ENCODE peak calls at places on chromosome 4, in five cellular contexts. One of them, this sample, is unnamed.

GRCh38 chr4:42282081-42282901 is 115.0 kb upstream of the SHISA3 start:
- DNase-seq in SK-N-SH: peak
- DNase-seq in K562: peak
- DNase-seq in IMR-90: peak
- DNase-seq in A549: peak
- DNase-seq in this sample: peak

GRCh38 chr4:163191999-163192398 is 25.3 kb upstream of the NAF1 start:
- DNase-seq in K562: peak
- DNase-seq in A549: no peak
- DNase-seq in SK-N-SH: no peak
- DNase-seq in IMR-90: peak
- DNase-seq in this sample: no peak

GRCh38 chr4:155571184-155571944 is 95.3 kb upstream of the GUCY1A1 start:
- DNase-seq in SK-N-SH: peak
- DNase-seq in A549: no peak
- DNase-seq in IMR-90: no peak
- DNase-seq in K562: no peak
- DNase-seq in this sample: no peak

GRCh38 chr4:54231419-54232150 is 2.5 kb downstream of the PDGFRA start:
- DNase-seq in IMR-90: peak
- DNase-seq in K562: no peak
- DNase-seq in SK-N-SH: peak
- DNase-seq in A549: no peak
- DNase-seq in this sample: no peak

GRCh38 chr4:148214529-148215166 is 227.6 kb downstream of the NR3C2 start:
- DNase-seq in A549: no peak
- DNase-seq in SK-N-SH: no peak
- DNase-seq in IMR-90: peak
- DNase-seq in K562: no peak
- DNase-seq in this sample: no peak

GRCh38 chr4:129641179-129641578 is 545.2 kb downstream of the C4orf33 start:
- DNase-seq in K562: no peak
- DNase-seq in A549: no peak
- DNase-seq in IMR-90: peak
- DNase-seq in SK-N-SH: peak
- DNase-seq in this sample: peak

GRCh38 chr4:107183155-107183774 is 147.2 kb upstream of the DKK2 start:
- DNase-seq in SK-N-SH: peak
- DNase-seq in K562: peak
- DNase-seq in IMR-90: peak
- DNase-seq in A549: peak
- DNase-seq in this sample: peak

GRCh38 chr4:19580090-19580489 is 671.6 kb upstream of the SLIT2 start:
- DNase-seq in A549: no peak
- DNase-seq in IMR-90: peak
- DNase-seq in K562: no peak
- DNase-seq in SK-N-SH: no peak
- DNase-seq in this sample: no peak

GRCh38 chr4:2767046-2767704 is 11.0 kb upstream of the TNIP2 start:
- DNase-seq in A549: no peak
- DNase-seq in SK-N-SH: peak
- DNase-seq in K562: no peak
- DNase-seq in IMR-90: no peak
- DNase-seq in this sample: no peak

GRCh38 chr4:2334826-2335728 is 73.2 kb upstream of the MXD4 start:
- DNase-seq in K562: no peak
- DNase-seq in A549: no peak
- DNase-seq in IMR-90: no peak
- DNase-seq in SK-N-SH: peak
- DNase-seq in this sample: no peak

GRCh38 chr4:183632689-183633088 is 26.3 kb downstream of the RWDD4 start:
- DNase-seq in SK-N-SH: no peak
- DNase-seq in K562: no peak
- DNase-seq in IMR-90: no peak
- DNase-seq in A549: no peak
- DNase-seq in this sample: no peak

GRCh38 chr4:45621926-45622325 is 501.9 kb downstream of the GABRG1 start:
- DNase-seq in K562: no peak
- DNase-seq in A549: no peak
- DNase-seq in SK-N-SH: no peak
- DNase-seq in IMR-90: no peak
- DNase-seq in this sample: no peak

GRCh38 chr4:98663226-98664006 is 5.0 kb upstream of the TSPAN5 start:
- DNase-seq in K562: no peak
- DNase-seq in A549: no peak
- DNase-seq in SK-N-SH: no peak
- DNase-seq in IMR-90: no peak
- DNase-seq in this sample: peak

GRCh38 chr4:130393246-130394041 is 1297.5 kb downstream of the C4orf33 start:
- DNase-seq in K562: no peak
- DNase-seq in IMR-90: peak
- DNase-seq in SK-N-SH: no peak
- DNase-seq in A549: no peak
- DNase-seq in this sample: no peak

GRCh38 chr4:184417802-184418511 is 56.4 kb downstream of the IRF2 start:
- DNase-seq in A549: peak
- DNase-seq in IMR-90: peak
- DNase-seq in K562: peak
- DNase-seq in SK-N-SH: no peak
- DNase-seq in this sample: peak

GRCh38 chr4:61332671-61333070 is 132.5 kb downstream of the ADGRL3 start:
- DNase-seq in K562: no peak
- DNase-seq in A549: no peak
- DNase-seq in SK-N-SH: no peak
- DNase-seq in IMR-90: no peak
- DNase-seq in this sample: no peak

GRCh38 chr4:4578981-4579380 is 37.1 kb upstream of the STX18 start:
- DNase-seq in A549: no peak
- DNase-seq in K562: no peak
- DNase-seq in SK-N-SH: no peak
- DNase-seq in IMR-90: no peak
- DNase-seq in this sample: no peak

GRCh38 chr4:177386416-177386815 is 55.8 kb downstream of the AGA start:
- DNase-seq in IMR-90: no peak
- DNase-seq in K562: no peak
- DNase-seq in A549: no peak
- DNase-seq in SK-N-SH: no peak
- DNase-seq in this sample: no peak

GRCh38 chr4:78951862-78952472 is 12.7 kb upstream of the PAQR3 start:
- DNase-seq in K562: peak
- DNase-seq in IMR-90: peak
- DNase-seq in A549: peak
- DNase-seq in SK-N-SH: peak
- DNase-seq in this sample: no peak

GRCh38 chr4:173237152-173237551 is 68.5 kb downstream of the GALNT7 start:
- DNase-seq in A549: no peak
- DNase-seq in SK-N-SH: peak
- DNase-seq in K562: no peak
- DNase-seq in IMR-90: no peak
- DNase-seq in this sample: no peak

GRCh38 chr4:13821522-13821921 is 194.0 kb upstream of the BOD1L1 start:
- DNase-seq in IMR-90: no peak
- DNase-seq in A549: no peak
- DNase-seq in SK-N-SH: no peak
- DNase-seq in K562: no peak
- DNase-seq in this sample: no peak

GRCh38 chr4:70651864-70652506 is 14.3 kb downstream of the JCHAIN start:
- DNase-seq in A549: peak
- DNase-seq in K562: no peak
- DNase-seq in SK-N-SH: peak
- DNase-seq in IMR-90: peak
- DNase-seq in this sample: no peak

GRCh38 chr4:16067515-16067914 is 16.3 kb downstream of the PROM1 start:
- DNase-seq in K562: no peak
- DNase-seq in SK-N-SH: no peak
- DNase-seq in A549: no peak
- DNase-seq in IMR-90: no peak
- DNase-seq in this sample: no peak

GRCh38 chr4:26015133-26015651 is 101.2 kb downstream of the SMIM20 start:
- DNase-seq in K562: no peak
- DNase-seq in IMR-90: peak
- DNase-seq in A549: no peak
- DNase-seq in SK-N-SH: no peak
- DNase-seq in this sample: no peak

GRCh38 chr4:175413561-175413960 is 398.5 kb downstream of the GPM6A start:
- DNase-seq in IMR-90: no peak
- DNase-seq in SK-N-SH: no peak
- DNase-seq in K562: no peak
- DNase-seq in A549: no peak
- DNase-seq in this sample: no peak

GRCh38 chr4:74098628-74098995 is 383 bp downstream of the CXCL2 start:
- DNase-seq in K562: no peak
- DNase-seq in SK-N-SH: no peak
- DNase-seq in A549: no peak
- DNase-seq in IMR-90: no peak
- DNase-seq in this sample: no peak

GRCh38 chr4:4358093-4358840 is 28.6 kb upstream of the NSG1 start:
- DNase-seq in K562: no peak
- DNase-seq in SK-N-SH: no peak
- DNase-seq in A549: no peak
- DNase-seq in IMR-90: no peak
- DNase-seq in this sample: no peak

GRCh38 chr4:8330821-8331566 is 61.4 kb downstream of the HTRA3 start:
- DNase-seq in SK-N-SH: no peak
- DNase-seq in K562: no peak
- DNase-seq in A549: no peak
- DNase-seq in IMR-90: no peak
- DNase-seq in this sample: no peak

GRCh38 chr4:151013491-151013890 is 1.6 kb downstream of the LRBA start:
- DNase-seq in K562: no peak
- DNase-seq in A549: no peak
- DNase-seq in SK-N-SH: no peak
- DNase-seq in IMR-90: no peak
- DNase-seq in this sample: no peak

GRCh38 chr4:19693949-19694597 is 557.6 kb upstream of the SLIT2 start:
- DNase-seq in K562: no peak
- DNase-seq in SK-N-SH: peak
- DNase-seq in A549: no peak
- DNase-seq in IMR-90: no peak
- DNase-seq in this sample: no peak

GRCh38 chr4:67871867-67872266 is 11.9 kb downstream of the TMPRSS11D start:
- DNase-seq in IMR-90: peak
- DNase-seq in K562: no peak
- DNase-seq in SK-N-SH: peak
- DNase-seq in A549: peak
- DNase-seq in this sample: no peak

DNA sequence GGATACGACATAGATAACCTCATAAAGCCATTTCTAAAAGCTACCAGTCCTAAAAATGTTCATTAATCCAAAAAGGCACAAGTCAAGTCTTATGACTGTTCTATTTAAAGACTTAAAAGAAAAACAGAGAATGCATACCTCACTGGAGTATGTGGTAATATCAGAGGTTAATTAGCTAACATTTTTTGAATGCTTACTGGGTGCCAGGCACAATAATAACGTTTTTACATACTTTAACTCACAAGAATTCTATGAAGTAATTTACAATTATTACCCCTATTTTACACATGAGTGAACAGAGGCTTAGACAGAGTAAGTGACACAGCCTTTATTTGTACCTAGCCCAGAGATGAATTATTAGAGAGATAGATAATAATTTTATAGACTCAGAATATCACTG is 207.5 kb downstream of the PDGFC start:
- DNase-seq in K562: no peak
- DNase-seq in IMR-90: no peak
- DNase-seq in A549: no peak
- DNase-seq in SK-N-SH: no peak
- DNase-seq in this sample: no peak
- TF ChIP-seq RCOR1 in K562: no peak
- TF ChIP-seq RCOR1 in IMR-90: no peak
- TF ChIP-seq RCOR1 in A549: no peak
- TF ChIP-seq RCOR1 in SK-N-SH: no peak
- TF ChIP-seq RCOR1 in this sample: no peak

DNA sequence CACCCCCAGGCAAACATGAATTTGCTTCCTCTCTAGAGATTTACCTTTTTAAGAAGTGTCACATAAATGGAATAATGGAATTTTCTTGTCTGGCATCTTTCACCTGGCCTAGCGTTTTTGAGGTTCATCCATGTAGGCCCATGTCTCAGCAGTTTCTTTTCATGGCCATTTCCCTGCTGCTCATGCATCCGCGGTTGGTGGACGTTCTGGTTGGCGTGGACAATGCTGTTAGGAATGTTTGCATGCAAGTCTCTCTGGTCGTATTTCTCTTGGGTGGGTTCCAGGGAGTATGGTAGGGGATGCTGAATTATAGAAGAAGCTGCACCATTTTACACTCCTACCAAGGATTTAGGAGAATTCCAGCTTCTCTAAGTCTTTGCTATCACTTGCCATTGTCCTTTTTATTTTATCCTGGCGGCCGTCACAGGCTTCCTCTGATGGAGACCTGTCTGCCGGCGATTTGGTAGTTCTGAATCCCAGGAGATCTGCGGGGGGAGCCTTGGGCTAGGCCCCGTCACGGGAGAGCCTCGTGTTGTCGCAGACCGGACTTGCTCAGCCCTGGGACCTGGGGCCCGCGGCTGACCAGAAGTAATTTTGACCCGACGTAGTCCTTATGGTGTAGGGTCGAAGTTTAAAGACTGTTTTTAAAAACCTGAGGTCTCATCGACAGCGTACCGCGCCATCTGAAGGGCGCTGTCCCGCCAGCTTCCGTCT is 56.9 kb upstream of the TADA2B start:
- DNase-seq in IMR-90: peak
- DNase-seq in SK-N-SH: peak
- DNase-seq in A549: no peak
- DNase-seq in K562: peak
- DNase-seq in this sample: no peak
- TF ChIP-seq RCOR1 in IMR-90: no peak
- TF ChIP-seq RCOR1 in SK-N-SH: no peak
- TF ChIP-seq RCOR1 in A549: no peak
- TF ChIP-seq RCOR1 in K562: no peak
- TF ChIP-seq RCOR1 in this sample: no peak

GRCh38 chr4:57100979-57101629 is 9.1 kb downstream of the IGFBP7 start:
- DNase-seq in IMR-90: no peak
- DNase-seq in SK-N-SH: peak
- DNase-seq in A549: no peak
- DNase-seq in K562: no peak
- DNase-seq in this sample: no peak
- TF ChIP-seq RCOR1 in IMR-90: no peak
- TF ChIP-seq RCOR1 in SK-N-SH: peak
- TF ChIP-seq RCOR1 in A549: no peak
- TF ChIP-seq RCOR1 in K562: no peak
- TF ChIP-seq RCOR1 in this sample: no peak

GRCh38 chr4:82801910-82802521 is 3.4 kb upstream of the SCD5 start:
- DNase-seq in K562: no peak
- DNase-seq in IMR-90: peak
- DNase-seq in SK-N-SH: peak
- DNase-seq in A549: no peak
- DNase-seq in this sample: no peak
- TF ChIP-seq RCOR1 in K562: no peak
- TF ChIP-seq RCOR1 in IMR-90: no peak
- TF ChIP-seq RCOR1 in SK-N-SH: no peak
- TF ChIP-seq RCOR1 in A549: no peak
- TF ChIP-seq RCOR1 in this sample: no peak